ENCODE peak calls at places on chromosome 4, in seven cellular contexts. One of them, this sample, is unnamed.

GRCh38 chr4:6020633-6021032 is 2.4 kb upstream of the C4orf50 start:
- DNase-seq in stimulated activated CD4-positive, alpha-beta T cell treated with anti-CD3 and anti-CD28 coated beads, TNF-alpha, amount 100 ng/mL, for 4 hours: no peak
- DNase-seq in iPS-NIHi11: no peak
- DNase-seq in skeletal muscle cell: no peak
- DNase-seq in glutamatergic neuron: no peak
- DNase-seq in naive thymus-derived CD8-positive, alpha-beta T cell: no peak
- DNase-seq in SW480: no peak
- DNase-seq in this sample: no peak

GRCh38 chr4:12712648-12713339 is 771.3 kb downstream of the RAB28 start:
- DNase-seq in skeletal muscle cell: no peak
- DNase-seq in iPS-NIHi11: no peak
- DNase-seq in naive thymus-derived CD8-positive, alpha-beta T cell: no peak
- DNase-seq in SW480: no peak
- DNase-seq in glutamatergic neuron: no peak
- DNase-seq in stimulated activated CD4-positive, alpha-beta T cell treated with anti-CD3 and anti-CD28 coated beads, TNF-alpha, amount 100 ng/mL, for 4 hours: no peak
- DNase-seq in this sample: no peak

GRCh38 chr4:21013501-21013900 is 313.2 kb downstream of the PACRGL start:
- DNase-seq in naive thymus-derived CD8-positive, alpha-beta T cell: no peak
- DNase-seq in skeletal muscle cell: no peak
- DNase-seq in SW480: no peak
- DNase-seq in glutamatergic neuron: no peak
- DNase-seq in iPS-NIHi11: no peak
- DNase-seq in stimulated activated CD4-positive, alpha-beta T cell treated with anti-CD3 and anti-CD28 coated beads, TNF-alpha, amount 100 ng/mL, for 4 hours: no peak
- DNase-seq in this sample: no peak

GRCh38 chr4:139454111-139454600 is at the start of gene RAB33B:
- DNase-seq in iPS-NIHi11: no peak
- DNase-seq in naive thymus-derived CD8-positive, alpha-beta T cell: no peak
- DNase-seq in stimulated activated CD4-positive, alpha-beta T cell treated with anti-CD3 and anti-CD28 coated beads, TNF-alpha, amount 100 ng/mL, for 4 hours: no peak
- DNase-seq in glutamatergic neuron: no peak
- DNase-seq in SW480: peak
- DNase-seq in skeletal muscle cell: no peak
- DNase-seq in this sample: no peak

GRCh38 chr4:5751073-5751917 is 40.3 kb downstream of the EVC start:
- DNase-seq in glutamatergic neuron: no peak
- DNase-seq in SW480: no peak
- DNase-seq in iPS-NIHi11: peak
- DNase-seq in naive thymus-derived CD8-positive, alpha-beta T cell: no peak
- DNase-seq in skeletal muscle cell: peak
- DNase-seq in stimulated activated CD4-positive, alpha-beta T cell treated with anti-CD3 and anti-CD28 coated beads, TNF-alpha, amount 100 ng/mL, for 4 hours: no peak
- DNase-seq in this sample: no peak

GRCh38 chr4:120801171-120801758 is 121.3 kb downstream of the PRDM5 start:
- DNase-seq in glutamatergic neuron: no peak
- DNase-seq in naive thymus-derived CD8-positive, alpha-beta T cell: no peak
- DNase-seq in stimulated activated CD4-positive, alpha-beta T cell treated with anti-CD3 and anti-CD28 coated beads, TNF-alpha, amount 100 ng/mL, for 4 hours: no peak
- DNase-seq in iPS-NIHi11: no peak
- DNase-seq in skeletal muscle cell: peak
- DNase-seq in SW480: no peak
- DNase-seq in this sample: no peak

GRCh38 chr4:27692098-27692679 is 831.5 kb downstream of the STIM2 start:
- DNase-seq in SW480: peak
- DNase-seq in glutamatergic neuron: no peak
- DNase-seq in skeletal muscle cell: no peak
- DNase-seq in naive thymus-derived CD8-positive, alpha-beta T cell: no peak
- DNase-seq in stimulated activated CD4-positive, alpha-beta T cell treated with anti-CD3 and anti-CD28 coated beads, TNF-alpha, amount 100 ng/mL, for 4 hours: no peak
- DNase-seq in iPS-NIHi11: peak
- DNase-seq in this sample: peak

GRCh38 chr4:67658302-67658701 is 42.7 kb downstream of the UBA6 start:
- DNase-seq in SW480: no peak
- DNase-seq in naive thymus-derived CD8-positive, alpha-beta T cell: no peak
- DNase-seq in stimulated activated CD4-positive, alpha-beta T cell treated with anti-CD3 and anti-CD28 coated beads, TNF-alpha, amount 100 ng/mL, for 4 hours: no peak
- DNase-seq in glutamatergic neuron: no peak
- DNase-seq in iPS-NIHi11: no peak
- DNase-seq in skeletal muscle cell: no peak
- DNase-seq in this sample: no peak

GRCh38 chr4:155377281-155377680 is 516 bp upstream of the MAP9 start:
- DNase-seq in skeletal muscle cell: peak
- DNase-seq in glutamatergic neuron: no peak
- DNase-seq in SW480: no peak
- DNase-seq in stimulated activated CD4-positive, alpha-beta T cell treated with anti-CD3 and anti-CD28 coated beads, TNF-alpha, amount 100 ng/mL, for 4 hours: no peak
- DNase-seq in naive thymus-derived CD8-positive, alpha-beta T cell: no peak
- DNase-seq in iPS-NIHi11: no peak
- DNase-seq in this sample: no peak

GRCh38 chr4:140851032-140851636 is 94.9 kb upstream of the TBC1D9 start:
- DNase-seq in skeletal muscle cell: no peak
- DNase-seq in naive thymus-derived CD8-positive, alpha-beta T cell: no peak
- DNase-seq in SW480: peak
- DNase-seq in stimulated activated CD4-positive, alpha-beta T cell treated with anti-CD3 and anti-CD28 coated beads, TNF-alpha, amount 100 ng/mL, for 4 hours: no peak
- DNase-seq in glutamatergic neuron: no peak
- DNase-seq in iPS-NIHi11: peak
- DNase-seq in this sample: peak

GRCh38 chr4:6391852-6392188 is 80.6 kb downstream of the PPP2R2C start:
- DNase-seq in stimulated activated CD4-positive, alpha-beta T cell treated with anti-CD3 and anti-CD28 coated beads, TNF-alpha, amount 100 ng/mL, for 4 hours: no peak
- DNase-seq in glutamatergic neuron: no peak
- DNase-seq in SW480: peak
- DNase-seq in skeletal muscle cell: no peak
- DNase-seq in naive thymus-derived CD8-positive, alpha-beta T cell: no peak
- DNase-seq in iPS-NIHi11: no peak
- DNase-seq in this sample: no peak

GRCh38 chr4:142596595-142596994 is 249.5 kb downstream of the INPP4B start:
- DNase-seq in stimulated activated CD4-positive, alpha-beta T cell treated with anti-CD3 and anti-CD28 coated beads, TNF-alpha, amount 100 ng/mL, for 4 hours: no peak
- DNase-seq in naive thymus-derived CD8-positive, alpha-beta T cell: no peak
- DNase-seq in skeletal muscle cell: no peak
- DNase-seq in glutamatergic neuron: no peak
- DNase-seq in iPS-NIHi11: no peak
- DNase-seq in SW480: no peak
- DNase-seq in this sample: no peak

GRCh38 chr4:112953295-112953694 is 96.2 kb upstream of the ANK2 start:
- DNase-seq in SW480: no peak
- DNase-seq in stimulated activated CD4-positive, alpha-beta T cell treated with anti-CD3 and anti-CD28 coated beads, TNF-alpha, amount 100 ng/mL, for 4 hours: no peak
- DNase-seq in glutamatergic neuron: no peak
- DNase-seq in naive thymus-derived CD8-positive, alpha-beta T cell: no peak
- DNase-seq in iPS-NIHi11: no peak
- DNase-seq in skeletal muscle cell: no peak
- DNase-seq in this sample: no peak

GRCh38 chr4:1195109-1195671 is 22.8 kb upstream of the SPON2 start:
- DNase-seq in skeletal muscle cell: no peak
- DNase-seq in iPS-NIHi11: peak
- DNase-seq in stimulated activated CD4-positive, alpha-beta T cell treated with anti-CD3 and anti-CD28 coated beads, TNF-alpha, amount 100 ng/mL, for 4 hours: no peak
- DNase-seq in naive thymus-derived CD8-positive, alpha-beta T cell: no peak
- DNase-seq in SW480: no peak
- DNase-seq in glutamatergic neuron: peak
- DNase-seq in this sample: peak

GRCh38 chr4:11214281-11214680 is 214.4 kb downstream of the HS3ST1 start:
- DNase-seq in skeletal muscle cell: no peak
- DNase-seq in glutamatergic neuron: no peak
- DNase-seq in SW480: peak
- DNase-seq in naive thymus-derived CD8-positive, alpha-beta T cell: no peak
- DNase-seq in iPS-NIHi11: no peak
- DNase-seq in stimulated activated CD4-positive, alpha-beta T cell treated with anti-CD3 and anti-CD28 coated beads, TNF-alpha, amount 100 ng/mL, for 4 hours: no peak
- DNase-seq in this sample: no peak

GRCh38 chr4:54433686-54434085 is 204.6 kb downstream of the PDGFRA start:
- DNase-seq in glutamatergic neuron: no peak
- DNase-seq in stimulated activated CD4-positive, alpha-beta T cell treated with anti-CD3 and anti-CD28 coated beads, TNF-alpha, amount 100 ng/mL, for 4 hours: no peak
- DNase-seq in naive thymus-derived CD8-positive, alpha-beta T cell: no peak
- DNase-seq in SW480: no peak
- DNase-seq in iPS-NIHi11: peak
- DNase-seq in skeletal muscle cell: peak
- DNase-seq in this sample: peak

GRCh38 chr4:74830928-74831327 is 36.6 kb upstream of the BTC start:
- DNase-seq in SW480: no peak
- DNase-seq in stimulated activated CD4-positive, alpha-beta T cell treated with anti-CD3 and anti-CD28 coated beads, TNF-alpha, amount 100 ng/mL, for 4 hours: no peak
- DNase-seq in glutamatergic neuron: no peak
- DNase-seq in iPS-NIHi11: no peak
- DNase-seq in naive thymus-derived CD8-positive, alpha-beta T cell: no peak
- DNase-seq in skeletal muscle cell: no peak
- DNase-seq in this sample: no peak

GRCh38 chr4:26139310-26139924 is 181.4 kb upstream of the RBPJ start:
- DNase-seq in iPS-NIHi11: peak
- DNase-seq in stimulated activated CD4-positive, alpha-beta T cell treated with anti-CD3 and anti-CD28 coated beads, TNF-alpha, amount 100 ng/mL, for 4 hours: no peak
- DNase-seq in SW480: no peak
- DNase-seq in glutamatergic neuron: no peak
- DNase-seq in skeletal muscle cell: no peak
- DNase-seq in naive thymus-derived CD8-positive, alpha-beta T cell: no peak
- DNase-seq in this sample: peak

GRCh38 chr4:16032871-16033505 is 50.8 kb downstream of the PROM1 start:
- DNase-seq in iPS-NIHi11: no peak
- DNase-seq in skeletal muscle cell: no peak
- DNase-seq in glutamatergic neuron: no peak
- DNase-seq in stimulated activated CD4-positive, alpha-beta T cell treated with anti-CD3 and anti-CD28 coated beads, TNF-alpha, amount 100 ng/mL, for 4 hours: no peak
- DNase-seq in naive thymus-derived CD8-positive, alpha-beta T cell: no peak
- DNase-seq in SW480: no peak
- DNase-seq in this sample: no peak

GRCh38 chr4:107721436-107722090 is 1.5 kb upstream of the PAPSS1 start:
- DNase-seq in naive thymus-derived CD8-positive, alpha-beta T cell: peak
- DNase-seq in glutamatergic neuron: peak
- DNase-seq in iPS-NIHi11: peak
- DNase-seq in SW480: no peak
- DNase-seq in skeletal muscle cell: no peak
- DNase-seq in stimulated activated CD4-positive, alpha-beta T cell treated with anti-CD3 and anti-CD28 coated beads, TNF-alpha, amount 100 ng/mL, for 4 hours: no peak
- DNase-seq in this sample: peak

This sample was measured in WTC11.